ENCODE peak calls at places on chromosomes 11 and 22, in six cellular contexts. One of them, this sample, is unnamed.

GRCh38 chr11:3824714-3825472 is 15.9 kb downstream of the RHOG start:
- DNase-seq in Caco-2: peak
- DNase-seq in NCI-H460: peak
- DNase-seq in GM12865: peak
- DNase-seq in NCI-H1930: peak
- DNase-seq in activated CD4-positive, alpha-beta T cell treated with anti-CD3 and anti-CD28 coated beads, Interleukin-2, amount 50 U/mL, for 24 hours: peak
- DNase-seq in this sample: no peak

GRCh38 chr22:40714514-40714966 is 35.3 kb downstream of the MCHR1 start:
- DNase-seq in Caco-2: peak
- DNase-seq in NCI-H460: no peak
- DNase-seq in GM12865: no peak
- DNase-seq in NCI-H1930: no peak
- DNase-seq in activated CD4-positive, alpha-beta T cell treated with anti-CD3 and anti-CD28 coated beads, Interleukin-2, amount 50 U/mL, for 24 hours: no peak
- DNase-seq in this sample: no peak

GRCh38 chr11:20894296-20894695 is 224.9 kb downstream of the NELL1 start:
- DNase-seq in Caco-2: no peak
- DNase-seq in NCI-H460: no peak
- DNase-seq in GM12865: no peak
- DNase-seq in NCI-H1930: no peak
- DNase-seq in activated CD4-positive, alpha-beta T cell treated with anti-CD3 and anti-CD28 coated beads, Interleukin-2, amount 50 U/mL, for 24 hours: no peak
- DNase-seq in this sample: no peak

GRCh38 chr11:89405629-89406028 is 85.5 kb downstream of the NOX4 start:
- DNase-seq in Caco-2: no peak
- DNase-seq in NCI-H460: no peak
- DNase-seq in GM12865: no peak
- DNase-seq in NCI-H1930: no peak
- DNase-seq in activated CD4-positive, alpha-beta T cell treated with anti-CD3 and anti-CD28 coated beads, Interleukin-2, amount 50 U/mL, for 24 hours: no peak
- DNase-seq in this sample: no peak

GRCh38 chr11:69264486-69264885 is 29.5 kb upstream of the MYEOV start:
- DNase-seq in Caco-2: no peak
- DNase-seq in NCI-H460: no peak
- DNase-seq in GM12865: no peak
- DNase-seq in NCI-H1930: no peak
- DNase-seq in activated CD4-positive, alpha-beta T cell treated with anti-CD3 and anti-CD28 coated beads, Interleukin-2, amount 50 U/mL, for 24 hours: no peak
- DNase-seq in this sample: no peak

GRCh38 chr11:61783717-61784505 is 8.5 kb downstream of the TMEM258 start:
- DNase-seq in Caco-2: no peak
- DNase-seq in NCI-H460: no peak
- DNase-seq in GM12865: no peak
- DNase-seq in NCI-H1930: no peak
- DNase-seq in activated CD4-positive, alpha-beta T cell treated with anti-CD3 and anti-CD28 coated beads, Interleukin-2, amount 50 U/mL, for 24 hours: no peak
- DNase-seq in this sample: no peak

GRCh38 chr11:123181075-123181474 is 14.0 kb downstream of the CLMP start:
- DNase-seq in Caco-2: no peak
- DNase-seq in NCI-H460: no peak
- DNase-seq in GM12865: no peak
- DNase-seq in NCI-H1930: no peak
- DNase-seq in activated CD4-positive, alpha-beta T cell treated with anti-CD3 and anti-CD28 coated beads, Interleukin-2, amount 50 U/mL, for 24 hours: no peak
- DNase-seq in this sample: no peak

GRCh38 chr11:114366331-114367243 is 33.7 kb downstream of the C11orf71 start:
- DNase-seq in Caco-2: peak
- DNase-seq in NCI-H460: no peak
- DNase-seq in GM12865: no peak
- DNase-seq in NCI-H1930: no peak
- DNase-seq in activated CD4-positive, alpha-beta T cell treated with anti-CD3 and anti-CD28 coated beads, Interleukin-2, amount 50 U/mL, for 24 hours: no peak
- DNase-seq in this sample: no peak

GRCh38 chr11:35103366-35104194 is 35.4 kb upstream of the CD44 start:
- DNase-seq in Caco-2: no peak
- DNase-seq in NCI-H460: no peak
- DNase-seq in GM12865: no peak
- DNase-seq in NCI-H1930: no peak
- DNase-seq in activated CD4-positive, alpha-beta T cell treated with anti-CD3 and anti-CD28 coated beads, Interleukin-2, amount 50 U/mL, for 24 hours: no peak
- DNase-seq in this sample: no peak

GRCh38 chr22:36741968-36742367 is 34.0 kb downstream of the IFT27 start:
- DNase-seq in Caco-2: no peak
- DNase-seq in NCI-H460: no peak
- DNase-seq in GM12865: no peak
- DNase-seq in NCI-H1930: no peak
- DNase-seq in activated CD4-positive, alpha-beta T cell treated with anti-CD3 and anti-CD28 coated beads, Interleukin-2, amount 50 U/mL, for 24 hours: no peak
- DNase-seq in this sample: no peak

GRCh38 chr22:46736705-46737104 is 1.3 kb downstream of the CERK start:
- DNase-seq in Caco-2: no peak
- DNase-seq in NCI-H460: no peak
- DNase-seq in GM12865: no peak
- DNase-seq in NCI-H1930: no peak
- DNase-seq in activated CD4-positive, alpha-beta T cell treated with anti-CD3 and anti-CD28 coated beads, Interleukin-2, amount 50 U/mL, for 24 hours: no peak
- DNase-seq in this sample: no peak

GRCh38 chr11:88535916-88536547 is 198.5 kb upstream of the CTSC start:
- DNase-seq in Caco-2: no peak
- DNase-seq in NCI-H460: peak
- DNase-seq in GM12865: peak
- DNase-seq in NCI-H1930: no peak
- DNase-seq in activated CD4-positive, alpha-beta T cell treated with anti-CD3 and anti-CD28 coated beads, Interleukin-2, amount 50 U/mL, for 24 hours: no peak
- DNase-seq in this sample: no peak

GRCh38 chr11:128552783-128553661 is 34.3 kb downstream of the ETS1 start:
- DNase-seq in Caco-2: no peak
- DNase-seq in NCI-H460: no peak
- DNase-seq in GM12865: peak
- DNase-seq in NCI-H1930: no peak
- DNase-seq in activated CD4-positive, alpha-beta T cell treated with anti-CD3 and anti-CD28 coated beads, Interleukin-2, amount 50 U/mL, for 24 hours: no peak
- DNase-seq in this sample: no peak

GRCh38 chr11:128551641-128552335 is 35.6 kb downstream of the ETS1 start:
- DNase-seq in Caco-2: no peak
- DNase-seq in NCI-H460: no peak
- DNase-seq in GM12865: peak
- DNase-seq in NCI-H1930: no peak
- DNase-seq in activated CD4-positive, alpha-beta T cell treated with anti-CD3 and anti-CD28 coated beads, Interleukin-2, amount 50 U/mL, for 24 hours: no peak
- DNase-seq in this sample: no peak

GRCh38 chr11:114988644-114989043 is 310.3 kb downstream of the NXPE2 start:
- DNase-seq in Caco-2: no peak
- DNase-seq in NCI-H460: no peak
- DNase-seq in GM12865: no peak
- DNase-seq in NCI-H1930: no peak
- DNase-seq in activated CD4-positive, alpha-beta T cell treated with anti-CD3 and anti-CD28 coated beads, Interleukin-2, amount 50 U/mL, for 24 hours: no peak
- DNase-seq in this sample: no peak

GRCh38 chr11:125091247-125091876 is 20.1 kb downstream of the TMEM218 start:
- DNase-seq in Caco-2: peak
- DNase-seq in NCI-H460: peak
- DNase-seq in GM12865: peak
- DNase-seq in NCI-H1930: peak
- DNase-seq in activated CD4-positive, alpha-beta T cell treated with anti-CD3 and anti-CD28 coated beads, Interleukin-2, amount 50 U/mL, for 24 hours: no peak
- DNase-seq in this sample: peak

GRCh38 chr22:41902016-41902415 is 12.9 kb downstream of the SHISA8 start:
- DNase-seq in Caco-2: no peak
- DNase-seq in NCI-H460: no peak
- DNase-seq in GM12865: no peak
- DNase-seq in NCI-H1930: no peak
- DNase-seq in activated CD4-positive, alpha-beta T cell treated with anti-CD3 and anti-CD28 coated beads, Interleukin-2, amount 50 U/mL, for 24 hours: no peak
- DNase-seq in this sample: no peak

GRCh38 chr11:65559951-65560537 is 1.9 kb upstream of the LTBP3 start:
- DNase-seq in Caco-2: no peak
- DNase-seq in NCI-H460: no peak
- DNase-seq in GM12865: no peak
- DNase-seq in NCI-H1930: no peak
- DNase-seq in activated CD4-positive, alpha-beta T cell treated with anti-CD3 and anti-CD28 coated beads, Interleukin-2, amount 50 U/mL, for 24 hours: no peak
- DNase-seq in this sample: no peak

GRCh38 chr22:48711669-48712068 is 1116.0 kb downstream of the BRD1 start:
- DNase-seq in Caco-2: no peak
- DNase-seq in NCI-H460: no peak
- DNase-seq in GM12865: no peak
- DNase-seq in NCI-H1930: no peak
- DNase-seq in activated CD4-positive, alpha-beta T cell treated with anti-CD3 and anti-CD28 coated beads, Interleukin-2, amount 50 U/mL, for 24 hours: no peak
- DNase-seq in this sample: no peak

GRCh38 chr11:32184057-32185055 is 93.5 kb downstream of the RCN1 start:
- DNase-seq in Caco-2: no peak
- DNase-seq in NCI-H460: no peak
- DNase-seq in GM12865: peak
- DNase-seq in NCI-H1930: no peak
- DNase-seq in activated CD4-positive, alpha-beta T cell treated with anti-CD3 and anti-CD28 coated beads, Interleukin-2, amount 50 U/mL, for 24 hours: no peak
- DNase-seq in this sample: no peak

GRCh38 chr11:33893711-33894401 is 2.0 kb upstream of the LMO2 start:
- DNase-seq in Caco-2: no peak
- DNase-seq in NCI-H460: no peak
- DNase-seq in GM12865: peak
- DNase-seq in NCI-H1930: no peak
- DNase-seq in activated CD4-positive, alpha-beta T cell treated with anti-CD3 and anti-CD28 coated beads, Interleukin-2, amount 50 U/mL, for 24 hours: peak
- DNase-seq in this sample: no peak

GRCh38 chr11:130318031-130318673 is 3.4 kb upstream of the ZBTB44 start:
- DNase-seq in Caco-2: peak
- DNase-seq in NCI-H460: no peak
- DNase-seq in GM12865: no peak
- DNase-seq in NCI-H1930: no peak
- DNase-seq in activated CD4-positive, alpha-beta T cell treated with anti-CD3 and anti-CD28 coated beads, Interleukin-2, amount 50 U/mL, for 24 hours: no peak
- DNase-seq in this sample: no peak

GRCh38 chr22:41481925-41482318 is 13.0 kb downstream of the ACO2 start:
- DNase-seq in Caco-2: no peak
- DNase-seq in NCI-H460: no peak
- DNase-seq in GM12865: no peak
- DNase-seq in NCI-H1930: no peak
- DNase-seq in activated CD4-positive, alpha-beta T cell treated with anti-CD3 and anti-CD28 coated beads, Interleukin-2, amount 50 U/mL, for 24 hours: no peak
- DNase-seq in this sample: no peak

GRCh38 chr22:26563022-26563421 is 26.9 kb downstream of the TPST2 start:
- DNase-seq in Caco-2: no peak
- DNase-seq in NCI-H460: no peak
- DNase-seq in GM12865: peak
- DNase-seq in NCI-H1930: no peak
- DNase-seq in activated CD4-positive, alpha-beta T cell treated with anti-CD3 and anti-CD28 coated beads, Interleukin-2, amount 50 U/mL, for 24 hours: no peak
- DNase-seq in this sample: no peak

GRCh38 chr11:8192896-8193209 is 24.0 kb upstream of the RIC3 start:
- DNase-seq in Caco-2: no peak
- DNase-seq in NCI-H460: no peak
- DNase-seq in GM12865: no peak
- DNase-seq in NCI-H1930: no peak
- DNase-seq in activated CD4-positive, alpha-beta T cell treated with anti-CD3 and anti-CD28 coated beads, Interleukin-2, amount 50 U/mL, for 24 hours: no peak
- DNase-seq in this sample: no peak

GRCh38 chr22:38531251-38531956 is 25.3 kb upstream of the DDX17 start:
- DNase-seq in Caco-2: no peak
- DNase-seq in NCI-H460: no peak
- DNase-seq in GM12865: no peak
- DNase-seq in NCI-H1930: no peak
- DNase-seq in activated CD4-positive, alpha-beta T cell treated with anti-CD3 and anti-CD28 coated beads, Interleukin-2, amount 50 U/mL, for 24 hours: no peak
- DNase-seq in this sample: no peak

GRCh38 chr11:99693941-99694492 is 673.3 kb downstream of the CNTN5 start:
- DNase-seq in Caco-2: no peak
- DNase-seq in NCI-H460: peak
- DNase-seq in GM12865: no peak
- DNase-seq in NCI-H1930: no peak
- DNase-seq in activated CD4-positive, alpha-beta T cell treated with anti-CD3 and anti-CD28 coated beads, Interleukin-2, amount 50 U/mL, for 24 hours: no peak
- DNase-seq in this sample: no peak

GRCh38 chr11:79377399-79377798 is 63.4 kb downstream of the TENM4 start:
- DNase-seq in Caco-2: no peak
- DNase-seq in NCI-H460: no peak
- DNase-seq in GM12865: no peak
- DNase-seq in NCI-H1930: no peak
- DNase-seq in activated CD4-positive, alpha-beta T cell treated with anti-CD3 and anti-CD28 coated beads, Interleukin-2, amount 50 U/mL, for 24 hours: no peak
- DNase-seq in this sample: no peak

GRCh38 chr11:64607381-64608259 is 16.6 kb downstream of the SLC22A12 start:
- DNase-seq in Caco-2: no peak
- DNase-seq in NCI-H460: no peak
- DNase-seq in GM12865: no peak
- DNase-seq in NCI-H1930: no peak
- DNase-seq in activated CD4-positive, alpha-beta T cell treated with anti-CD3 and anti-CD28 coated beads, Interleukin-2, amount 50 U/mL, for 24 hours: no peak
- DNase-seq in this sample: no peak

GRCh38 chr11:34086554-34087278 is 18.7 kb upstream of the NAT10 start:
- DNase-seq in Caco-2: no peak
- DNase-seq in NCI-H460: no peak
- DNase-seq in GM12865: peak
- DNase-seq in NCI-H1930: no peak
- DNase-seq in activated CD4-positive, alpha-beta T cell treated with anti-CD3 and anti-CD28 coated beads, Interleukin-2, amount 50 U/mL, for 24 hours: no peak
- DNase-seq in this sample: no peak

GRCh38 chr22:33922268-33922667 is 2.0 kb upstream of the LARGE1 start:
- DNase-seq in Caco-2: peak
- DNase-seq in NCI-H460: no peak
- DNase-seq in GM12865: peak
- DNase-seq in NCI-H1930: peak
- DNase-seq in activated CD4-positive, alpha-beta T cell treated with anti-CD3 and anti-CD28 coated beads, Interleukin-2, amount 50 U/mL, for 24 hours: no peak
- DNase-seq in this sample: no peak

GRCh38 chr11:119754199-119754598 is 25.2 kb upstream of the NECTIN1 start:
- DNase-seq in Caco-2: no peak
- DNase-seq in NCI-H460: no peak
- DNase-seq in GM12865: peak
- DNase-seq in NCI-H1930: no peak
- DNase-seq in activated CD4-positive, alpha-beta T cell treated with anti-CD3 and anti-CD28 coated beads, Interleukin-2, amount 50 U/mL, for 24 hours: no peak
- DNase-seq in this sample: no peak

GRCh38 chr11:64829536-64830251 is 14.8 kb downstream of the CDC42BPG start:
- DNase-seq in Caco-2: no peak
- DNase-seq in NCI-H460: no peak
- DNase-seq in GM12865: no peak
- DNase-seq in NCI-H1930: no peak
- DNase-seq in activated CD4-positive, alpha-beta T cell treated with anti-CD3 and anti-CD28 coated beads, Interleukin-2, amount 50 U/mL, for 24 hours: no peak
- DNase-seq in this sample: no peak

GRCh38 chr22:35555351-35555915 is 14.8 kb downstream of the RASD2 start:
- DNase-seq in Caco-2: no peak
- DNase-seq in NCI-H460: no peak
- DNase-seq in GM12865: no peak
- DNase-seq in NCI-H1930: no peak
- DNase-seq in activated CD4-positive, alpha-beta T cell treated with anti-CD3 and anti-CD28 coated beads, Interleukin-2, amount 50 U/mL, for 24 hours: no peak
- DNase-seq in this sample: no peak

GRCh38 chr11:124152770-124153407 is 30.3 kb upstream of the OR10D3 start:
- DNase-seq in Caco-2: no peak
- DNase-seq in NCI-H460: no peak
- DNase-seq in GM12865: no peak
- DNase-seq in NCI-H1930: no peak
- DNase-seq in activated CD4-positive, alpha-beta T cell treated with anti-CD3 and anti-CD28 coated beads, Interleukin-2, amount 50 U/mL, for 24 hours: no peak
- DNase-seq in this sample: no peak

GRCh38 chr22:46748948-46749681 is 11.1 kb upstream of the CERK start:
- DNase-seq in Caco-2: peak
- DNase-seq in NCI-H460: no peak
- DNase-seq in GM12865: no peak
- DNase-seq in NCI-H1930: no peak
- DNase-seq in activated CD4-positive, alpha-beta T cell treated with anti-CD3 and anti-CD28 coated beads, Interleukin-2, amount 50 U/mL, for 24 hours: no peak
- DNase-seq in this sample: no peak

GRCh38 chr22:49997932-49998717 is 14.4 kb downstream of the IL17REL start:
- DNase-seq in Caco-2: no peak
- DNase-seq in NCI-H460: no peak
- DNase-seq in GM12865: no peak
- DNase-seq in NCI-H1930: no peak
- DNase-seq in activated CD4-positive, alpha-beta T cell treated with anti-CD3 and anti-CD28 coated beads, Interleukin-2, amount 50 U/mL, for 24 hours: no peak
- DNase-seq in this sample: no peak